ENCODE peak calls at places on chromosomes 2 and 18, in seven cellular contexts. Y is transverse colon, I is K562, H is GM12892, W is HCT116, M is HL-60, Q is sigmoid colon. V is an unnamed sample.

GRCh38 chr2:73285162-73285739 is 973 bp upstream of the FBXO41 start:
- DNase-seq in Y (peak; percentile 31), I (no peak), H (no peak), W (no peak), M (peak; percentile 95), Q (no peak), V (no peak)

GRCh38 chr2:149365826-149366583 is 35.6 kb downstream of the LYPD6 start:
- DNase-seq in Y (no peak), I (no peak), H (no peak), W (peak; percentile 28), M (no peak), Q (no peak), V (no peak)

GRCh38 chr2:240561325-240561971 is 1.3 kb downstream of the DUSP28 start:
- DNase-seq in Y (peak; percentile 26), I (no peak), H (no peak), W (no peak), M (peak; percentile 8), Q (peak; percentile 61), V (no peak)

GRCh38 chr2:133092571-133092970 is 422.6 kb upstream of the LYPD1 start:
- DNase-seq in Y (no peak), I (no peak), H (no peak), W (no peak), M (no peak), Q (no peak), V (no peak)

GRCh38 chr2:162919111-162919510 is 80.5 kb upstream of the KCNH7 start:
- DNase-seq in Y (no peak), I (no peak), H (no peak), W (no peak), M (no peak), Q (no peak), V (no peak)

GRCh38 chr18:24500766-24501165 is 40.3 kb downstream of the HRH4 start:
- DNase-seq in Y (no peak), I (no peak), H (no peak), W (no peak), M (no peak), Q (no peak), V (no peak)

GRCh38 chr2:48906640-48907039 is 151.1 kb upstream of the LHCGR start:
- DNase-seq in Y (no peak), I (no peak), H (no peak), W (no peak), M (no peak), Q (no peak), V (no peak)

GRCh38 chr2:75865083-75865482 is 154.4 kb upstream of the GCFC2 start:
- DNase-seq in Y (no peak), I (no peak), H (no peak), W (no peak), M (no peak), Q (no peak), V (no peak)

GRCh38 chr2:127429291-127429690 is 11.1 kb downstream of the PROC start:
- DNase-seq in Y (no peak), I (no peak), H (no peak), W (no peak), M (no peak), Q (no peak), V (no peak)

GRCh38 chr2:238938460-238939055 is 90.7 kb downstream of the TWIST2 start:
- DNase-seq in Y (peak; percentile 59), I (no peak), H (no peak), W (no peak), M (no peak), Q (peak; percentile 97), V (no peak)

GRCh38 chr18:59357928-59358327 is 1.1 kb downstream of the LMAN1 start:
- DNase-seq in Y (no peak), I (peak; percentile 28), H (no peak), W (peak; percentile 4), M (no peak), Q (no peak), V (no peak)

GRCh38 chr2:49903471-49903870 is 749.2 kb upstream of the FSHR start:
- DNase-seq in Y (no peak), I (no peak), H (no peak), W (no peak), M (no peak), Q (no peak), V (peak; percentile 65)

GRCh38 chr2:152600698-152601097 is 116.6 kb downstream of the PRPF40A start:
- DNase-seq in Y (no peak), I (no peak), H (no peak), W (no peak), M (no peak), Q (no peak), V (no peak)

DNA sequence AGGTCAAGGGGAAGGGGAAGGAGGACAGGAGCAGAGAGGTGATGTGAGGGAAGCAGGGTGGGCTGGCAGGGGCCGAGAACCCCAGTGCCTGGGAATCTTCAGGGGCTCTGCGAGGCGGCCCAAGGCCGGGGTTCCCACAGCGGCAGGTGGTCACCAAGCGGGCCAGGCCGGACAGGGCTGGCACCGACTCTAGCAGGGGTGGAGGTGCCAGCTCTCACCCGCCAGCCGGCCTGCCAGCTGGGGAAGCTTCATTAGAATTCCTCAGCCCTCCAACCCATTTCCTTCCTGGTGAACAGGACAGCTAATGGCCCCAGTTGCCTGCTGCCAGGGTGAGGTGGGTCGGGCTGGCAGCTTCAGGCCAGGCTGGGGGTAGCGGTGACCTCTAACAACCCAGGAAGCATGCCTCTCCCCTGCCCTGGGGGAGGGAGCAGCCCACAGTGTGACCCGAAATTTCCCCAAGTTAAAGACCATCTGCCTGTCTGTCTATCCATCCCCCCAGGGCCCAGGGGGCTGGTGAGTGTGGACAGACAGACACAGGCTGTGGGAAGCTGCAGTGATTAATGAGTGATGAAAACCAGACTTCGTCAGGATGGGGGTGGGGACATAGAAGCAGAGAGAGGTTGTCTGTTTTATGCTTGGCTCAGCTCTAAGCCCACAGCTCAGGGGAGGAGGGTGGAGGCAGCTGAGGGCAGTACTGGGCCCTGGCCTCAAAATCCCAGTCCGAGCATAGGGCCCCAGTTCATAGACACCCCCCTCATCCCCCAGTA is 144.1 kb downstream of the ZFP36L2 start:
- DNase-seq in Y (no peak), I (no peak), H (no peak), W (no peak), M (no peak), Q (no peak), V (no peak)
- TF ChIP-seq POLR2AphosphoS5 in Y (peak; percentile 65), I (no peak), H (no peak), W (no peak), M (no peak), Q (peak; percentile 93), V (peak; percentile 22)

GRCh38 chr2:3585239-3586109 is 9.4 kb upstream of the COLEC11 start:
- DNase-seq in Y (peak; percentile 41), I (peak; percentile 30), H (no peak), W (no peak), M (no peak), Q (peak; percentile 84), V (no peak)
- TF ChIP-seq POLR2AphosphoS5 in Y (no peak), I (no peak), H (no peak), W (no peak), M (no peak), Q (peak; percentile 40), V (no peak)

DNA sequence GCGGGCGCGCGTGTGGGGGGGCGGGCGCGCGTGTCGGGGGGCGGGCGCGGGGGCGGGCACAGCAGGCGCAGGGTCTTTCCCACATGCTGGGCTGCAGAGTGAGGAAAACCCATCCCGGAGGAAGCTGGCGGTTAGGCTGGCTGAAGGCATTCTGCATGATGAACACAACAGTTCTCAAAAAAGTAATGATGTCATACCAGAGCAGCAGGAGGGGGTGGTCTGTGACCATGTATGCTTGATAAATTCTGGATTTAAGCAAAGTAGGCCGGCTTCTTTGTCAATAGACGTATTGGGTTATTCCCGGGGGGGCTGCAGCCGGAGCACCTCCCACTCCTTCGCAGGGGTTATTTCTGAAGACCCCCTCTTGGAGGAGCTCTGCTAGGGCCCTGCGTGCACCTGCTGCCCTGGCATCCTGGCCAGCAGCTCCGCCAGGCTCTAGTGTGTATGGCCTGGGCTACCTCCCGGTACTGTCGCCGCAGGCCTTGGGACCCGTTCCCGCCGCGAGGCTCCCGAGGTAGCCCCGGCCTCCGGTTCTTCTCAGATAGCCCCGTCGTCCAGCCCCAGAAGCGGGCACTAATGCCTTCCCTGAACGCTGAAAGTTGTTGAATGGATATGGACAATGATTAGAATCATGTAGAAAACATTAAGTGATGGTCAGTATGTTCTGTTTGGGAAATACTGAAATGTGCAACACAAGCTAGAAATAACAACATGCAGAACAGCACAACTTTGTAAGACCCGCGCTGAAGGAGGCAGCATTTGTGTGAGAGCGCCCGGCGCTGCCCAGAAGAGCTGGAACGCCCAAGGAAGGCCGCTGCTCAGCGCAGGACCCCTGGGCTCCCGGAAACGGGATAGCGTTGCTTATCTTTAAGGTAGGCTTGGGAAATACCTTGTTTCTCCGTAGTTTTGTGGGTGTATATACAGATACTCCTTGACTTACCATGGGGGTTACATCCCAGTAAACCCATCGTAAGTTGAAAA is 101.4 kb upstream of the RAB6C start:
- DNase-seq in Y (no peak), I (no peak), H (peak; percentile 21), W (no peak), M (no peak), Q (peak; percentile 75), V (no peak)
- TF ChIP-seq POLR2AphosphoS5 in Y (no peak), I (no peak), H (no peak), W (no peak), M (no peak), Q (no peak), V (no peak)

GRCh38 chr2:100291152-100291970 is 30.9 kb downstream of the LONRF2 start:
- DNase-seq in Y (peak; percentile 13), I (peak; percentile 93), H (no peak), W (peak; percentile 97), M (peak; percentile 89), Q (peak; percentile 85), V (no peak)
- TF ChIP-seq POLR2AphosphoS5 in Y (no peak), I (peak; percentile 77), H (no peak), W (peak; percentile 65), M (peak; percentile 27), Q (no peak), V (no peak)

DNA sequence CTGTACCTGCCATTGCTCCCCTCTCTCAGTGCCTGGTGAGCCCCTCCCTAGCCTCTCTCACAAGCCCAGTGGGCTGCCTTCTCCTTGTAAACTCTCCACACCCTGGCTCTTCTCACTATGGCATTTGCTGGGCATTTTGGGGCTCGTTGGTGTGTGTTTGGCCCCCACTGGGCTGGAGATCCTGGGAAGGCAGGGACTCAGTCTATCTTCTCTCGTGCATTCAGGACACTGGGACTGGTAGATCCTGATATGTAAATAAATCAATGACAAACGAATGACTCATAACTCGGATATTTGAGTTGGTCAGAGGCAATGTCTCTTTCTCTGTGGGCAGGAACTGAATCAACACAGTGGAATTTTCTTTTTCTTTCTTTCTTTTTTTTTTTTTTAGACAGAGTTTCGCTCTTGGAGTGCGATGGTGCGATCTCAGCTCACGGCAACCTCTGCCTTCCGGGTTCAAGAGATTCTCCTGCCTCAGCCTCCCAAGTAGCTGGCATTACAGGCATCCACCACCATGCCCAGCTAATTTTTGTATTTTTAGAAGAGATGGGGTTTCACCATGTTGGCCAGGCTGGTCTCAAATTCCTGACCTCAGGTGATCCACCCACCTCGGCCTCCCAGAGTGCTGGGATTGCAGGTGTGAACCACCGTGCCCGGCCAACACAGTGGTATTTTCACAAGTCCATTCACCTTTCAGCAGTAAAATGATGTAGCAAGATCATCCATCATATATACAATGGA is 144.6 kb upstream of the SPRED2 start:
- DNase-seq in Y (no peak), I (no peak), H (no peak), W (peak; percentile 90), M (no peak), Q (no peak), V (no peak)
- TF ChIP-seq POLR2AphosphoS5 in Y (no peak), I (no peak), H (no peak), W (peak; percentile 69), M (no peak), Q (no peak), V (no peak)

V was measured in SK-N-MC.